ENCODE peak calls at places on chromosomes 13 and 19, in ten cellular contexts. A, P, R, U, Z, L, M, G, W and H are unnamed samples.

GRCh38 chr19:10692673-10693264 is 8.5 kb upstream of the QTRT1 start:
- DNase-seq in A (no peak), P (no peak), R (no peak), U (no peak), Z (no peak), L (no peak), M (no peak), G (no peak), W (no peak), H (no peak)

GRCh38 chr13:111399334-111399733 is 78.9 kb downstream of the TEX29 start:
- DNase-seq in A (no peak), P (no peak), R (no peak), U (no peak), Z (no peak), L (no peak), M (no peak), G (no peak), W (no peak), H (no peak)

GRCh38 chr19:12872255-12872654 is 9.0 kb downstream of the DNASE2 start:
- DNase-seq in A (no peak), P (no peak), R (no peak), U (no peak), Z (no peak), L (no peak), M (no peak), G (no peak), W (no peak), H (no peak)

GRCh38 chr13:52454459-52454824 is 836 bp upstream of the CKAP2 start:
- DNase-seq in A (no peak), P (no peak), R (no peak), U (peak; percentile 9), Z (no peak), L (no peak), M (peak; percentile 13), G (no peak), W (no peak), H (no peak)

GRCh38 chr13:38340624-38341023 is 9.0 kb upstream of the UFM1 start:
- DNase-seq in A (no peak), P (no peak), R (no peak), U (no peak), Z (no peak), L (no peak), M (no peak), G (no peak), W (no peak), H (no peak)

GRCh38 chr19:51696606-51697005 is 3.5 kb downstream of the SPACA6 start:
- DNase-seq in A (no peak), P (no peak), R (no peak), U (no peak), Z (no peak), L (no peak), M (no peak), G (no peak), W (no peak), H (no peak)

GRCh38 chr13:39597828-39598227 is 5.2 kb downstream of the LHFPL6 start:
- DNase-seq in A (no peak), P (no peak), R (no peak), U (no peak), Z (no peak), L (no peak), M (no peak), G (no peak), W (no peak), H (no peak)

GRCh38 chr13:41458939-41459753 is 1.8 kb downstream of the RGCC start:
- DNase-seq in A (peak; percentile 39), P (no peak), R (peak; percentile 51), U (peak; percentile 42), Z (peak; percentile 47), L (peak; percentile 40), M (peak; percentile 29), G (no peak), W (no peak), H (no peak)

GRCh38 chr13:30877335-30877734 is 28.7 kb upstream of the MEDAG start:
- DNase-seq in A (no peak), P (no peak), R (no peak), U (no peak), Z (no peak), L (no peak), M (peak; percentile 87), G (no peak), W (no peak), H (no peak)

GRCh38 chr19:49231389-49231788 is 73.8 kb downstream of the TRPM4 start:
- DNase-seq in A (no peak), P (no peak), R (peak; percentile 12), U (no peak), Z (no peak), L (no peak), M (no peak), G (no peak), W (no peak), H (no peak)

GRCh38 chr13:97192166-97192565 is 30.0 kb upstream of the MBNL2 start:
- DNase-seq in A (no peak), P (no peak), R (no peak), U (no peak), Z (no peak), L (peak; percentile 57), M (no peak), G (no peak), W (no peak), H (no peak)

GRCh38 chr19:9782282-9782681 is 13.7 kb upstream of the ZNF846 start:
- DNase-seq in A (no peak), P (no peak), R (no peak), U (no peak), Z (no peak), L (no peak), M (no peak), G (no peak), W (no peak), H (no peak)

GRCh38 chr13:45441633-45442032 is 23.1 kb upstream of the COG3 start:
- DNase-seq in A (no peak), P (no peak), R (no peak), U (no peak), Z (no peak), L (no peak), M (peak; percentile 29), G (no peak), W (no peak), H (no peak)

GRCh38 chr19:49474545-49474930 is 523 bp downstream of the FLT3LG start:
- DNase-seq in A (no peak), P (no peak), R (no peak), U (no peak), Z (no peak), L (no peak), M (no peak), G (no peak), W (no peak), H (no peak)

GRCh38 chr19:46218160-46218559 is 11.4 kb upstream of the IGFL1 start:
- DNase-seq in A (no peak), P (no peak), R (no peak), U (no peak), Z (no peak), L (peak; percentile 74), M (peak; percentile 39), G (no peak), W (peak; percentile 62), H (no peak)

GRCh38 chr19:2719910-2720776 is 1.0 kb downstream of the DIRAS1 start:
- DNase-seq in A (no peak), P (no peak), R (no peak), U (no peak), Z (no peak), L (no peak), M (peak; percentile 27), G (no peak), W (no peak), H (peak; percentile 18)

GRCh38 chr19:42627916-42628315 is 33.2 kb upstream of the CEACAM8 start:
- DNase-seq in A (no peak), P (no peak), R (no peak), U (no peak), Z (no peak), L (no peak), M (no peak), G (no peak), W (no peak), H (no peak)

GRCh38 chr13:23599083-23599925 is 29.1 kb downstream of the TNFRSF19 start:
- DNase-seq in A (no peak), P (no peak), R (no peak), U (no peak), Z (no peak), L (no peak), M (peak; percentile 32), G (no peak), W (no peak), H (no peak)

GRCh38 chr19:15631817-15632216 is 8.9 kb upstream of the CYP4F3 start:
- DNase-seq in A (peak; percentile 6), P (no peak), R (no peak), U (no peak), Z (no peak), L (no peak), M (no peak), G (no peak), W (no peak), H (no peak)

GRCh38 chr19:48873476-48874308 is 1.5 kb downstream of the PPP1R15A start:
- DNase-seq in A (no peak), P (no peak), R (no peak), U (no peak), Z (no peak), L (no peak), M (no peak), G (no peak), W (no peak), H (no peak)

GRCh38 chr13:106105153-106105552 is 430.3 kb downstream of the EFNB2 start:
- DNase-seq in A (no peak), P (no peak), R (no peak), U (no peak), Z (no peak), L (no peak), M (peak; percentile 39), G (no peak), W (no peak), H (no peak)

GRCh38 chr13:78317030-78317429 is 286.3 kb downstream of the POU4F1 start:
- DNase-seq in A (no peak), P (no peak), R (no peak), U (no peak), Z (no peak), L (no peak), M (no peak), G (no peak), W (no peak), H (no peak)

GRCh38 chr13:30847697-30848307 is 58.3 kb upstream of the MEDAG start:
- DNase-seq in A (no peak), P (peak; percentile 93), R (no peak), U (no peak), Z (peak; percentile 8), L (no peak), M (peak; percentile 100), G (peak; percentile 42), W (no peak), H (peak; percentile 99)